ENCODE peak calls at places on chromosomes 12 and 14, in four cellular contexts. A is spleen, L is GM12892, T is GM12891. R is an unnamed sample.
A peak's percentile ranks its signal among the peaks of the same experiment; 100 is the strongest.

GRCh38 chr14:36256131-36256801 is 64.2 kb downstream of the MBIP start:
- DNase-seq in L (no peak), A (no peak), T (no peak), R (no peak)

GRCh38 chr12:89382366-89382765 is 30.1 kb upstream of the DUSP6 start:
- DNase-seq in A (no peak), T (no peak), L (no peak), R (no peak)

GRCh38 chr14:49218436-49219092 is 367.6 kb downstream of the RPS29 start:
- DNase-seq in L (no peak), T (no peak), A (no peak), R (no peak)

GRCh38 chr14:37588667-37588955 is 6.4 kb downstream of the FOXA1 start:
- DNase-seq in T (no peak), A (no peak), L (no peak), R (no peak)

GRCh38 chr12:67394600-67394999 is 125.4 kb downstream of the CAND1 start:
- DNase-seq in T (no peak), A (no peak), L (no peak), R (no peak)

GRCh38 chr12:107337354-107338095 is 244.2 kb upstream of the CRY1 start:
- DNase-seq in L (no peak), A (no peak), T (no peak), R (no peak)

GRCh38 chr14:89955418-89956293 is at the start of gene TDP1:
- DNase-seq in A (peak; percentile 100), T (peak; percentile 85), L (peak; percentile 83), R (peak; percentile 72)

GRCh38 chr12:47184229-47184628 is 104.5 kb upstream of the AMIGO2 start:
- DNase-seq in A (no peak), L (no peak), T (no peak), R (no peak)

GRCh38 chr12:34400986-34401658 is 378.8 kb downstream of the ALG10 start:
- DNase-seq in T (no peak), L (no peak), A (peak; percentile 50), R (no peak)

GRCh38 chr14:102222751-102223150 is 82.2 kb downstream of the MOK start:
- DNase-seq in T (no peak), A (no peak), L (no peak), R (no peak)

GRCh38 chr14:105866841-105867321 is 340.5 kb downstream of the TMEM121 start:
- DNase-seq in L (no peak), A (peak; percentile 51), T (no peak), R (no peak)

GRCh38 chr12:93738199-93739058 is 61.3 kb downstream of the CRADD start:
- DNase-seq in A (no peak), L (no peak), T (no peak), R (no peak)

GRCh38 chr12:93273834-93274705 is 103.7 kb upstream of the NUDT4 start:
- DNase-seq in L (no peak), T (no peak), A (no peak), R (no peak)

GRCh38 chr12:102054345-102054744 is 7.4 kb downstream of the WASHC3 start:
- DNase-seq in A (no peak), L (no peak), T (no peak), R (no peak)

GRCh38 chr14:89477391-89477790 is 60.4 kb upstream of the FOXN3 start:
- DNase-seq in L (no peak), A (peak; percentile 27), T (no peak), R (no peak)

GRCh38 chr12:108689314-108690190 is 41.8 kb downstream of the CORO1C start:
- DNase-seq in L (no peak), T (no peak), A (no peak), R (no peak)

GRCh38 chr14:59037086-59037485 is 151.4 kb upstream of the DAAM1 start:
- DNase-seq in L (no peak), T (no peak), A (no peak), R (no peak)

GRCh38 chr14:77003960-77004710 is 24.4 kb downstream of the IRF2BPL start:
- DNase-seq in L (no peak), T (no peak), A (no peak), R (no peak)

GRCh38 chr12:128790653-128791373 is 32.9 kb downstream of the SLC15A4 start:
- DNase-seq in A (peak; percentile 66), T (no peak), L (no peak), R (no peak)

GRCh38 chr14:21352587-21352986 is 31.2 kb downstream of the SUPT16H start:
- DNase-seq in T (peak; percentile 27), A (no peak), L (no peak), R (no peak)

GRCh38 chr14:30132201-30132600 is 204.6 kb upstream of the PRKD1 start:
- DNase-seq in A (no peak), L (no peak), T (no peak), R (no peak)

GRCh38 chr12:31629756-31630732 is 29.4 kb upstream of the ETFBKMT start:
- DNase-seq in T (no peak), L (no peak), A (no peak), R (no peak)

GRCh38 chr12:89669197-89669596 is 39.4 kb downstream of the ATP2B1 start:
- DNase-seq in A (no peak), T (no peak), L (no peak), R (no peak)

GRCh38 chr14:47365248-47365647 is 310.2 kb downstream of the MDGA2 start:
- DNase-seq in T (no peak), A (no peak), L (no peak), R (no peak)

GRCh38 chr14:23113346-23114119 is 5.5 kb downstream of the CEBPE start:
- DNase-seq in T (no peak), A (peak; percentile 65), L (no peak), R (no peak)

GRCh38 chr12:105214141-105214540 is 21.8 kb downstream of the APPL2 start:
- DNase-seq in T (no peak), L (no peak), A (no peak), R (no peak)

GRCh38 chr14:23327947-23328744 is 6.9 kb downstream of the PABPN1 start:
- DNase-seq in T (peak; percentile 63), L (no peak), A (no peak), R (peak; percentile 39)

GRCh38 chr12:124599074-124599999 is 31.9 kb upstream of the NCOR2 start:
- DNase-seq in L (no peak), T (no peak), A (no peak), R (no peak)

GRCh38 chr14:63266106-63266505 is 52.6 kb downstream of the GPHB5 start:
- DNase-seq in A (no peak), L (no peak), T (no peak), R (no peak)

GRCh38 chr14:26595922-26596721 is 1.7 kb downstream of the NOVA1 start:
- DNase-seq in L (no peak), A (no peak), T (no peak), R (no peak)

GRCh38 chr14:45135181-45135580 is 549 bp upstream of the FANCM start:
- DNase-seq in A (no peak), L (no peak), T (no peak), R (no peak)

GRCh38 chr14:59189281-59189821 is 884 bp downstream of the DAAM1 start:
- DNase-seq in A (peak; percentile 88), T (no peak), L (no peak), R (no peak)

DNA sequence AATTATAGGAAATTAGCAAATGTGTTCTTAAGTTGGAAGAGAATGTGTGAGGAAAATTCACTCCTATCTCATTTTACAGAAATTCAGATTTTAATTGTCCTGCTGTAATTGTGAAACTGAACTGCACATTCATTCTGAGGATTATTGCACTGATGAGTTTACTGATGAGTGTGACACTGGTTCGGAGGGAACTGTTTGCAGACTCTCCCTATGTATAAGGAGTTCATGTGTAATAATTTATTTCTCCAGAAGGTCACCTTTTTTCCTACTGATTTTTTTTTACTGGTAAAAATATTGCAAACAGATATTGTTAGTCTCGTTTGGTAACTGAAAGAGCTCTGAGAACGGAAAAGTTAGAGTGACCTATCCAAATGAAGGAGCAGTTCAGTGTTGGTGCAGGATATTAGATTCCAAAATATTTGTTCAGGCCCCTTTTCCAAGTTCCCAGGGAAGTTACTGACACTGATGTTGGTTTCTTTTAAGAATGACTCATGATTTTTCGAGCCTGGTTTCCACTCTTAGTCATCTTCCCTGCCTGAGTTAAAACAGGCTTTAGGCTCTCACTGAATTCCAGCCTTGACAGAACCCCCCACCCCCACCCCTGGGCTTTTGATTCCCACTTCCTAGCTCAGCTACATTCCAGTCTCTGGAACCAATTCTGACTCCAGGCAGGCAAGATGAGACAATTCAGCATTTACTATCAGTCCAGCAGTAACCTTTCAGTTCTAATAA is 18.4 kb downstream of the ANO6 start:
- DNase-seq in L (no peak), A (no peak), T (no peak), R (peak; percentile 93)
- TF ChIP-seq POLR2AphosphoS5 in L (no peak), A (no peak), T (no peak), R (peak; percentile 78)

DNA sequence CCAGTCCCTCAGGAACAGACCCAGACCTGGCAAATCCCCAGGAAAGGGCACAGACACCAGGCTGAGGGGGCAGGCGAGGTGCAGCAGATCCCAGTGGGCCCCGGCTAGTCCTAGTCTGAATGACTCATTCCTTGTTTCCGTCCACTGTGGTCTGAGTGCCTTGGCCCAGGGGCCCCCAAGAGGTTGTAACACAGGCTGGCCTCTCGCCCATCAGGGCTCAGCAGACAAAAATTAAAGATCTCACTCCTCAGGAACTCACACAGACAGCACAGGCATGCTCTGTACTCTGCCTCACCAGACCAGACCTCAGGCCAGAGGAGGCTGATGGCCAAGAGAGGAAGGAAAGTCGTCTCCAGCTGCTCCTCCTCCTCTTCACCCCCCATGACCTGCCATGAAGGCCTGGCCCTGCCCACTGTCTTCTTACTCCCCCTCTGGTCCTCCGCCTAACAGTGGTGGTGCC is 7.7 kb upstream of the LTBP2 start:
- DNase-seq in L (no peak), A (no peak), T (no peak), R (no peak)
- TF ChIP-seq POLR2AphosphoS5 in L (no peak), A (no peak), T (no peak), R (no peak)

GRCh38 chr12:68832504-68832867 is 24.5 kb downstream of the MDM2 start:
- DNase-seq in T (no peak), A (no peak), L (no peak), R (no peak)

GRCh38 chr12:68833508-68833907 is 25.5 kb downstream of the MDM2 start:
- DNase-seq in T (no peak), L (no peak), A (no peak), R (no peak)

GRCh38 chr12:68831751-68832503 is 23.9 kb downstream of the MDM2 start:
- DNase-seq in L (no peak), T (no peak), A (no peak), R (no peak)

GRCh38 chr12:68828669-68829068 is 20.7 kb downstream of the MDM2 start:
- DNase-seq in L (no peak), T (no peak), A (no peak), R (no peak)

DNA sequence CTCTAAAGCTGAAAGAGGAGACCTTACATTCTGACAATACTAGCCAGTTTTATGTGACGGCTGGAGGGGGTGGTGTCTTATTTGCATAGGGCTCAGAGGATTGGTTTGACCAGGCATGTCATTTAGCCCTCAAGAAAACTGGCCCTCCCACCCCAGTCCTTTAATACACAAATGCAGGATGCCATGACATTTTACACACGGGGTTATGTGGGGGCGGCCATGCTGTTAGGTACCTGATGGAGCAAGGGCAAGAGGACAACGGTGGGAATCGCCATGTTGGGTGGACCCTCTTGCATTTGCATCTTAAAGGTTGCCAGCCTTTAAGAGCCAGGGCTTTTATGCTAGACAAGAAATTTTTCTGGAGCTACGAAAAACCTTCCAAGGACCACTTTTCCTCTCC is 23.3 kb downstream of the MDM2 start:
- DNase-seq in T (no peak), L (no peak), A (no peak), R (no peak)
- TF ChIP-seq POLR2AphosphoS5 in T (peak; percentile 86), L (peak; percentile 78), A (no peak), R (no peak)

DNA sequence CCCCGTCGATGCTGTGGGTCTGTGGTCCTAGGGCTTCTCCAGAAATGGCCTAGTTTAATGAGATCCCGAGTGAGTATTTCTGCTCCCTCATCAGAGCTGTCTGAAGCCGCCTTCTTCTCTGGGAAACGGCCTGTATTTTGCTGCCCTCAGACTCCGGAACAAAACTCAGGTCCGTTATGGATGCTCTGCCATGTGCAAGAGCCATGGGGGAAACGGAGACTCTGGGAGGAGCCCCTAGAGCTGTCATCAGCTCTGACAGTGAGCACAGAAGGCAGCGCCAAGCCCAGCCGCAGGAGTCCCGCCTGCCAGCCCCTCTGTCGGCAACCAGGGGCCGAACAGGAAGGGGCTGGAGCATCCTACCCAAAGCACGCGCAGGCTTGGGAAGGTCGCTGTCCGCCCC is 192.4 kb upstream of the PRMT8 start:
- DNase-seq in A (no peak), L (no peak), T (no peak), R (no peak)
- TF ChIP-seq POLR2AphosphoS5 in A (no peak), L (no peak), T (no peak), R (no peak)